ENCODE peak calls at places on chromosomes 1 and 21, in nine cellular contexts. O, K, J, G, C, D, I, W and Y are unnamed samples.

GRCh38 chr1:91397605-91398004 is 7.0 kb downstream of the HFM1 start:
- DNase-seq in O (no peak), K (peak), J (no peak), G (peak), C (no peak), D (no peak), I (no peak), W (no peak), Y (no peak)

GRCh38 chr1:181894439-181894859 is 167.1 kb downstream of the ZNF648 start:
- DNase-seq in O (no peak), K (no peak), J (no peak), G (no peak), C (no peak), D (no peak), I (no peak), W (no peak), Y (no peak)

GRCh38 chr21:36709030-36709867 is 10.3 kb downstream of the SIM2 start:
- DNase-seq in O (peak), K (no peak), J (no peak), G (no peak), C (no peak), D (no peak), I (no peak), W (no peak), Y (peak)

GRCh38 chr1:94962745-94963265 is 35.9 kb upstream of the CNN3 start:
- DNase-seq in O (no peak), K (peak), J (no peak), G (peak), C (peak), D (no peak), I (no peak), W (no peak), Y (peak)

GRCh38 chr1:25167269-25168192 is 64.8 kb downstream of the SYF2 start:
- DNase-seq in O (no peak), K (no peak), J (no peak), G (no peak), C (peak), D (no peak), I (no peak), W (no peak), Y (no peak)

GRCh38 chr1:221777434-221778072 is 35.7 kb upstream of the DUSP10 start:
- DNase-seq in O (no peak), K (no peak), J (no peak), G (no peak), C (no peak), D (no peak), I (no peak), W (no peak), Y (peak)

GRCh38 chr1:231220801-231221200 is 20.2 kb upstream of the GNPAT start:
- DNase-seq in O (no peak), K (no peak), J (no peak), G (no peak), C (no peak), D (no peak), I (no peak), W (no peak), Y (peak)

GRCh38 chr21:41947596-41948403 is 6.0 kb downstream of the C2CD2 start:
- DNase-seq in O (no peak), K (peak), J (no peak), G (peak), C (no peak), D (no peak), I (no peak), W (no peak), Y (no peak)

GRCh38 chr1:227131193-227131592 is 187.1 kb downstream of the CDC42BPA start:
- DNase-seq in O (no peak), K (peak), J (no peak), G (peak), C (peak), D (peak), I (peak), W (no peak), Y (peak)

GRCh38 chr1:82614090-82614489 is 813.4 kb downstream of the ADGRL2 start:
- DNase-seq in O (no peak), K (no peak), J (no peak), G (no peak), C (no peak), D (no peak), I (no peak), W (no peak), Y (no peak)

GRCh38 chr1:178682886-178683285 is 42.2 kb upstream of the RALGPS2 start:
- DNase-seq in O (no peak), K (no peak), J (no peak), G (no peak), C (no peak), D (no peak), I (no peak), W (no peak), Y (no peak)

GRCh38 chr1:15213333-15213732 is 33.7 kb upstream of the FHAD1 start:
- DNase-seq in O (no peak), K (peak), J (no peak), G (peak), C (no peak), D (no peak), I (peak), W (no peak), Y (no peak)

GRCh38 chr1:115723756-115724155 is 44.8 kb downstream of the CASQ2 start:
- DNase-seq in O (no peak), K (no peak), J (no peak), G (no peak), C (no peak), D (no peak), I (no peak), W (no peak), Y (no peak)

GRCh38 chr1:164515221-164515620 is 43.8 kb upstream of the PBX1 start:
- DNase-seq in O (no peak), K (no peak), J (no peak), G (no peak), C (no peak), D (no peak), I (no peak), W (no peak), Y (no peak)

GRCh38 chr21:26267389-26267788 is 96.8 kb upstream of the APP start:
- DNase-seq in O (no peak), K (no peak), J (no peak), G (no peak), C (no peak), D (no peak), I (no peak), W (no peak), Y (no peak)

GRCh38 chr1:25688390-25689119 is 72.0 kb downstream of the MAN1C1 start:
- DNase-seq in O (no peak), K (no peak), J (no peak), G (no peak), C (peak), D (no peak), I (no peak), W (no peak), Y (no peak)

GRCh38 chr1:247111636-247112478 is 7.7 kb upstream of the ZNF669 start:
- DNase-seq in O (no peak), K (peak), J (no peak), G (peak), C (peak), D (no peak), I (peak), W (peak), Y (no peak)

GRCh38 chr1:2148691-2149090 is 45.9 kb downstream of the FAAP20 start:
- DNase-seq in O (no peak), K (no peak), J (no peak), G (no peak), C (peak), D (no peak), I (no peak), W (no peak), Y (no peak)

GRCh38 chr1:94094466-94095111 is 26.4 kb downstream of the ABCA4 start:
- DNase-seq in O (no peak), K (peak), J (no peak), G (peak), C (peak), D (no peak), I (peak), W (peak), Y (no peak)

GRCh38 chr1:173914366-173914871 is 2.7 kb downstream of the SERPINC1 start:
- DNase-seq in O (no peak), K (no peak), J (no peak), G (peak), C (peak), D (peak), I (no peak), W (no peak), Y (peak)

GRCh38 chr1:3628445-3628844 is 3.6 kb downstream of the TPRG1L start:
- DNase-seq in O (no peak), K (no peak), J (no peak), G (no peak), C (no peak), D (no peak), I (no peak), W (no peak), Y (no peak)

GRCh38 chr1:44696789-44697188 is 22.3 kb downstream of the ARMH1 start:
- DNase-seq in O (no peak), K (no peak), J (no peak), G (no peak), C (no peak), D (no peak), I (no peak), W (no peak), Y (no peak)

GRCh38 chr1:31020007-31020790 is 45.3 kb downstream of the PUM1 start:
- DNase-seq in O (no peak), K (no peak), J (no peak), G (peak), C (peak), D (no peak), I (no peak), W (no peak), Y (no peak)

DNA sequence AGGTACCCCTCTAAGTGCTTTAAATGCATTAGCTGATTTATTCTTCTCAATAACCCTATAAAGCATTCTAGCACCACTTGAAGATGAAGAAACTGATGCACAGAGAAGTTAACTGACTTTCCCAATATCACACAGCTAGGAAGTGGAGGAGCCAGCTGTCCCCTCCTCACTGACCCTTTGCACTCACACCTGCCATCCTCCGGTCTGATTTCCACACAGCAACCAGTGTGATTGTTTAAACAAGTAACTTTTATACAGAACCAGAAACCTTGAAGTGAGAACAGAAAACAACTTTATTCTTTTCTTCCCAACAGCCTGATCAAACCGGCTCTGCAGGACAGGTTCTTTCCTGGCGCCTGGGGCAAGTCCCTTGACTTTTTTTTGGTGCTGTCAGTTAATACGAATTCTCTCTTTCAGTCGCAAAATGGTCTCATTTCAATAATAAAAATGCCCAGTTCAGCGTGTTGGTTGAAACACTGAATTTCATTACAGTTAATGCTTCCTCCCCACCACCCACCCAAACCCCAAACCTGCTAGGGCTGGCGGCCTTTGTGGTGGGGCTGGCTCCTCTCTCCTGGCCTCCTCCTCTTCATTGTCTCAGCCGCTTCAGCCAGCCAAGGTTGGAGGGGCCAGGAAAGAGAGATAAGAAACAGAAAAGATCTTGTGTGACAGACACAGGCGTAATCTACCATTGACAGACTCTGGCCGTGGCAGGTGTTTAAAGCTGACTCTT is 26.4 kb upstream of the EEIG2 start:
- DNase-seq in O (no peak), K (no peak), J (no peak), G (no peak), C (peak), D (no peak), I (no peak), W (no peak), Y (peak)
- TF ChIP-seq CTCF in O (no peak), K (no peak), J (no peak), G (no peak), C (no peak), D (no peak), I (no peak), W (no peak), Y (no peak)

DNA sequence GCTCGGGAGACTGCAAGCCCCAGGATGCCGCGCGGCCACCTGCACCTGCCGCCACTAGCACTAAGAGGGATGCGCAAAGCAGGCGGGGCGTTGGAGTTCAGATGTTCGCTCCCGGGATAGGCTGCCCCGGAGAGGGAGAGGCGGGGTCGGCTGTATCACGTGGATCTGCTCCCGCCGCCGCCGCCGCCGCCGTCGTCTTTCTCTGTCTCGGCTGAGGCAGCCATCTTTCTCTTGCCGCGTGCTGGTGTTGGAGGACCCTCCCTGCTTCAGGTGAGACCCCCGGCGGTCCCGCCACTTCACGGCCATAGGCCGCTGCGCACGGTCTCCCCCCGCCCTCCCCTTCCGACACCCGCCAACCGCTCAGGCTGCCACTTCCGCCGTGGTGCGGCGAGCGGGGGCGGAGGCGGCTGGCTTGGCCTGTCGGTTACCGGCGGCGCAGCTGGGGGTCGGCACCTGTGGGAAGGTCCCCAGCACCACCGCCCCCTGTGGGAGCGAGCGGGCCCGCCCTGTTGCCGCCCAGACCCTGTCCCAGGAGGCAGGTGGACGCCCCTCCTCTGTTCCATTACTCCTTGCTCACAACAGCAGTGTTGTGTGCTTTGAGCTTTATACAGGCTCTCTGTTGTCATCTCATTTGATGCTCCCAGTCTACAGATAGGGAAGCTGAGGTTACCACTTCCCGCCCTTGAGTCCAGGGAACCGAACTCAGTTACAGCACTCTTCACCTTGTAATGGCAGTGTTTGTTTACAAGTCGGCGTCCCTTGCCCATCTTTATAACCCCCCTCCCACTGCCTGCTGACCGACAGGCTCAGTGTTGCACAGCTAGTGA is at the start of gene BTF3L4:
- DNase-seq in O (peak), K (peak), J (no peak), G (peak), C (peak), D (peak), I (peak), W (peak), Y (peak)
- TF ChIP-seq CTCF in O (no peak), K (no peak), J (no peak), G (no peak), C (no peak), D (no peak), I (no peak), W (no peak), Y (no peak)

DNA sequence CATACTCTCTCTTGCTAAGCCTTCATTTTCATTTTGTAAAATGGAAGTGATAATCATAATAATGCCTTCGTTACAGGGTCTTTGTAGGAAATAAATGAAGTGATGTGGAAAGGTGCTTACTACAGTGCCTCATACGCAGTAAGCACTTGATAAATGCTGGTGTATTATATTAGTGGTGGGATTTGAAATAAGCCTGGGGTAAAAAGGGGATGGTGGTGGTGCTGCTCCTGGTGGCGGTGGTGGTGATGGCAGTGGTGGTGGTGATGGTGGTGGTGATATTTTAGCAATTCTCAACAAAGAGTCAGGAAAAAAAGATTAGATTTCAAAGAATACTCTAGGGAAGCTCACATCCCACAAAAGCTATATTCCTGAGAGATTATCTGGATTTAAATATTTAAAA is 35.5 kb upstream of the ATP1B1 start:
- DNase-seq in O (no peak), K (no peak), J (no peak), G (no peak), C (no peak), D (no peak), I (no peak), W (no peak), Y (no peak)
- TF ChIP-seq CTCF in O (no peak), K (no peak), J (no peak), G (no peak), C (no peak), D (no peak), I (no peak), W (no peak), Y (no peak)

GRCh38 chr1:160830321-160831153 is 32.1 kb downstream of the CD244 start:
- DNase-seq in O (no peak), K (peak), J (no peak), G (peak), C (peak), D (no peak), I (no peak), W (peak), Y (peak)
- TF ChIP-seq CTCF in O (peak), K (peak), J (peak), G (peak), C (peak), D (peak), I (peak), W (peak), Y (peak)

GRCh38 chr1:152912900-152913299 is 4.6 kb downstream of the IVL start:
- DNase-seq in O (no peak), K (no peak), J (no peak), G (no peak), C (no peak), D (no peak), I (no peak), W (no peak), Y (no peak)

GRCh38 chr1:152912471-152912870 is 4.1 kb downstream of the IVL start:
- DNase-seq in O (no peak), K (no peak), J (no peak), G (no peak), C (no peak), D (no peak), I (no peak), W (no peak), Y (no peak)

DNA sequence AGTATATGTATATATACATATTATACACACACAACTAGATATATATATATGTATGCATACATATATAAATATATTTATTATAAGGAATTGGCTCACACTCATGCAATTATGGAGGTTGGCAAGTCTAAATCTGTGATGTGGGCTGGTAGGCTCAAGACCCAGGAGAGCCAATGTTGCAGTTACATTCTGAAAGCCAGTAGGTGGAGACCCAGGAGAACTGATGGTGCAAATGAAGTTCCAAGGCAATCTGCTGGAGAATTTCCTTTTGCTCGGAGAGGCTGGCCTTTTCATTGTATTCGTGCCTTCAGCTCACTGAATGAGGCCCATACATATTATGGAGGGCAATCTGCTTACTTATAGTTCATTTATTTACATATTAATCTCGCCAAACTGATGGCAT is 9.4 kb downstream of the IVL start:
- DNase-seq in O (no peak), K (no peak), J (no peak), G (peak), C (peak), D (no peak), I (no peak), W (no peak), Y (no peak)
- TF ChIP-seq CTCF in O (no peak), K (peak), J (peak), G (peak), C (peak), D (no peak), I (no peak), W (no peak), Y (peak)

DNA sequence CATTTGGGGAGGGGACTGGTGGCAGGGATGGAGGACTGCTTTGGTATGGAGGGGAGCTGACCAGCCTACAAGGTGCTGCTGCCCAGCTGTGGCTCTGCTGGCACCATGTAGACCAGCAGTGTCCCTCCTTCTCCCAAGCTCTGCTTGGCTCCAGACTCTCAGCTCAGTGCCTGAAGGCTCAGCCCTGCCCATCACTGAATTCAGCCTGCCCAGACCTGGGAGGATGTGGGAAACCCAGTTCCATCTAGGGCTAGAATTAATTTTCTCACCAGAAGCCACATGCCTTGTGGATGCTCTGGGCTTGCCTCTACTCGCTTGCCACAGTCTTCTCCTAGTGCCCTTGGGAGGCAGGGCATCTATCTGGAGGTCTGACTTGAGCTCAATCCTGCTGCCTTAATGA is 195.0 kb upstream of the EDN2 start:
- DNase-seq in O (no peak), K (no peak), J (no peak), G (no peak), C (no peak), D (no peak), I (no peak), W (no peak), Y (no peak)
- TF ChIP-seq CTCF in O (no peak), K (no peak), J (no peak), G (no peak), C (no peak), D (no peak), I (no peak), W (no peak), Y (no peak)

DNA sequence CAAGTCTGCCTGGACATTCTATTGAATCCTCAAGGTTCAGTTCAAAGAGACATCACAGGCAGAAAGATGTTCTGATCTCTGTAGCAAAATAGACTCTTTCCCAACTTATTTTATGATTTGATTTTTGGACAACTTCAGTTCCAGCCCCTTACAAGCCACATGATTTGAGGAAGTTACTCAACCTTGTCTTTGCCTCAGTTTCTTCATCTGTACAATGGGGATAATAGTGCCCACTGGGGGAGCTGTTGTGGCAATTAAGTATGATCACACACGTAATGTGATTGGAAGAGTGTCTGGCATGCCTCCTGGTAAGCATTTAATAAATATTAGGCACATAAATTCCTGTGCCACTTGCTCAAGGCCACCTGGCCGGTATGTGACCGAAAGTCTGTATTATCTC is 130.6 kb downstream of the DAB1 start:
- DNase-seq in O (no peak), K (no peak), J (no peak), G (no peak), C (no peak), D (no peak), I (no peak), W (no peak), Y (no peak)
- TF ChIP-seq CTCF in O (no peak), K (no peak), J (no peak), G (no peak), C (no peak), D (no peak), I (no peak), W (no peak), Y (no peak)

GRCh38 chr1:89581859-89582258 is 51.1 kb upstream of the LRRC8C start:
- DNase-seq in O (no peak), K (no peak), J (no peak), G (no peak), C (no peak), D (no peak), I (no peak), W (no peak), Y (no peak)
- TF ChIP-seq CTCF in O (no peak), K (no peak), J (no peak), G (no peak), C (no peak), D (no peak), I (no peak), W (no peak), Y (no peak)